ENCODE peak calls at places on chromosomes 16 and 17, in four cellular contexts. F is H1, W is GM12878, Z is SK-N-SH. U is an unnamed sample.

GRCh38 chr17:51120357-51120738 is 320 bp downstream of the SPAG9 start:
- DNase-seq in F (no peak), W (no peak), Z (peak; percentile 83), U (no peak)

GRCh38 chr16:69762843-69763556 is 868 bp downstream of the WWP2 start:
- DNase-seq in F (no peak), W (no peak), Z (no peak), U (peak; percentile 17)

GRCh38 chr17:57649191-57649590 is 95.9 kb downstream of the CCDC182 start:
- DNase-seq in F (no peak), W (no peak), Z (no peak), U (no peak)

GRCh38 chr17:2158011-2158410 is 103.1 kb downstream of the HIC1 start:
- DNase-seq in F (no peak), W (no peak), Z (no peak), U (no peak)

GRCh38 chr17:59516451-59516850 is 49.0 kb upstream of the DHX40 start:
- DNase-seq in F (no peak), W (no peak), Z (no peak), U (no peak)

GRCh38 chr16:2019500-2019899 is at the start of gene NPW:
- DNase-seq in F (peak; percentile 78), W (no peak), Z (peak; percentile 68), U (peak; percentile 41)

GRCh38 chr16:69481901-69482341 is 57.5 kb downstream of the CYB5B start:
- DNase-seq in F (no peak), W (no peak), Z (no peak), U (peak; percentile 33)

GRCh38 chr16:678858-679807 is 1.1 kb upstream of the STUB1 start:
- DNase-seq in F (peak; percentile 79), W (no peak), Z (peak; percentile 91), U (peak; percentile 88)

GRCh38 chr17:81646869-81647600 is 9.3 kb downstream of the PDE6G start:
- DNase-seq in F (no peak), W (no peak), Z (peak; percentile 49), U (peak; percentile 53)

GRCh38 chr17:77369544-77369971 is 228.8 kb downstream of the SEC14L1 start:
- DNase-seq in F (no peak), W (no peak), Z (no peak), U (peak; percentile 64)

GRCh38 chr17:77312061-77312684 is 171.4 kb downstream of the SEC14L1 start:
- DNase-seq in F (no peak), W (no peak), Z (peak; percentile 18), U (no peak)

GRCh38 chr17:37801131-37801530 is 56.3 kb upstream of the HNF1B start:
- DNase-seq in F (no peak), W (no peak), Z (no peak), U (no peak)

GRCh38 chr17:45857977-45858708 is 13.5 kb downstream of the SPPL2C start:
- DNase-seq in F (peak; percentile 70), W (no peak), Z (no peak), U (peak; percentile 55)

GRCh38 chr16:13919330-13919682 is 648 bp upstream of the ERCC4 start:
- DNase-seq in F (no peak), W (no peak), Z (peak; percentile 40), U (peak; percentile 57)

GRCh38 chr17:61616783-61617182 is 25.8 kb upstream of the NACA2 start:
- DNase-seq in F (no peak), W (no peak), Z (no peak), U (no peak)

GRCh38 chr16:87132361-87133014 is 184.7 kb downstream of the C16orf95 start:
- DNase-seq in F (no peak), W (no peak), Z (no peak), U (no peak)

GRCh38 chr17:10421211-10421610 is 539 bp downstream of the MYH8 start:
- DNase-seq in F (no peak), W (no peak), Z (no peak), U (no peak)

GRCh38 chr17:69857412-69857835 is 217.6 kb upstream of the KCNJ16 start:
- DNase-seq in F (no peak), W (no peak), Z (no peak), U (peak; percentile 79)

GRCh38 chr16:79525132-79525531 is 75.4 kb downstream of the MAF start:
- DNase-seq in F (no peak), W (no peak), Z (no peak), U (no peak)

GRCh38 chr17:61720016-61720795 is 129.2 kb upstream of the NACA2 start:
- DNase-seq in F (no peak), W (no peak), Z (no peak), U (no peak)

GRCh38 chr17:12983986-12984932 is 33.6 kb downstream of the ELAC2 start:
- DNase-seq in F (no peak), W (no peak), Z (no peak), U (no peak)

GRCh38 chr17:40124279-40125141 is 2.7 kb downstream of the MSL1 start:
- DNase-seq in F (no peak), W (no peak), Z (no peak), U (no peak)

GRCh38 chr17:47717261-47717697 is 15.8 kb upstream of the TBX21 start:
- DNase-seq in F (no peak), W (no peak), Z (peak; percentile 64), U (peak; percentile 34)

GRCh38 chr17:9350083-9350482 is 225.5 kb downstream of the STX8 start:
- DNase-seq in F (no peak), W (no peak), Z (no peak), U (no peak)

GRCh38 chr17:9342225-9342624 is 233.4 kb downstream of the STX8 start:
- DNase-seq in F (no peak), W (no peak), Z (no peak), U (no peak)

GRCh38 chr17:9343513-9343912 is 232.1 kb downstream of the STX8 start:
- DNase-seq in F (no peak), W (no peak), Z (peak; percentile 24), U (peak; percentile 6)

GRCh38 chr17:9346296-9346926 is 229.2 kb downstream of the STX8 start:
- DNase-seq in F (no peak), W (no peak), Z (no peak), U (no peak)
- TF ChIP-seq NRF1 in F (no peak), W (no peak), Z (no peak), U (no peak)

DNA sequence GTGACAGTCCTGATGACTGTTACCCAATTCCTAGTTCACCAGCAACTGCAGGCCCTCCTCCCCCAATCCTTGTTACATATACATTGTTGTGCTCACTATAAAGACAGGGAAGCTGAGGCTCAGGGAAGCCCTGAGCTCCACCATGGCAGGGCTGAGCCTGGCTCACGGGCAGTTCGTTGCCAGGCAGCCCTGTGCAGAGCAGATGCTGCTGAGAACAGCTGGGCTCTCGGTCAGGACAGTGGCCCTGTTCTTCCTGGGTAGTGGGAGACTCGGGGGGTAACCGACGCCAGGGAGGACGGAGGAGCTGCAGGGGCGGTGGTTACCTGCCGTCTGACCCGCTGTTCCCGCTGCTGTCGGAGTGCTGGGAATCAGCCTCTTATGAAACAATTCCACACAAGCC is 80.9 kb upstream of the ZNF469 start:
- DNase-seq in F (no peak), W (no peak), Z (no peak), U (no peak)
- H3K4me1 ChIP-seq in F (no peaks in the 10 kb centered on the region), W (no peaks in the 10 kb centered on the region), Z (peaks cover 29% of the 10 kb centered on the region), U (peaks cover 7% of the 10 kb centered on the region)

DNA sequence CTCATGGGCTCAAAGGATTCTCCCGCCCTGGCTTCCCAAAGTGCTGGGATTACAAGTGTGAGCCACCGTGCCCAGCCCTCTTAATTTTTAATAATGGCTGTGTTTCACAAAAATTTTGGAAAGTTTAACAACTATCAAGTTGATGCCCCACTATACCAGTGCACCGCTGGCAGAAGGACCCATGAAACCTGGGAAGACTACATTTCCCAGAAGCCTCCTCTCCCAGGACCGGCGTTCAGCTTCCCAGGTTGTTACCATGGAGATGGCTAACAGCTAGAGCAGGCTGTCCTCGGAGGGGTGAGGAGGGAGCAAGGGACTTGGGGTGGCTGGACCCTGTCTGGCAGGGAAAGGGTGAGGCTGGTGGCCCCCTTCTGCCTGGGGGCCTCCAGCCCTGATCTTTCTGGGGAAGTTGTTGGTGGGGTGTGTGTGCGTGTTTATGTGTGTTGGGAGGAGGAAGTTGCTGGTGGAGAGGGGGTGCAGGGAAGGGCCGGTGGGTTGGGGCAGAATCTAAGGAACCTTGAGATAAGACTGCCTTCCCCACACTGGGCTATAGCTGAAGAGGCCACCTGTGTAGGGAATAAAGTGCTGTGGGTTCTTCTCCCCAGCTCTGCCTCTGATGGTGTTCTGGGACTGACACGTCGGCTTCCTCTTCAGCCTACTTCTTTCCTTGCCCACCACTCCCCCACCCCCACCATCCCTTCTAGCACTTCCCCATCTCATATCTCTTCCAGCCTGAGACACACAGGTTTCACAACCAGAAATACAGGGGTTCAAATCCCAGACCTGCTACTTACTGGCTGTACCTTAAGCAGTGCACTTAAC is at the start of gene DRC7:
- DNase-seq in F (peak; percentile 64), W (no peak), Z (peak; percentile 90), U (peak; percentile 83)
- TF ChIP-seq GABPA in F (no peak), W (peak; percentile 79), Z (peak; percentile 78), U (peak; percentile 89)

DNA sequence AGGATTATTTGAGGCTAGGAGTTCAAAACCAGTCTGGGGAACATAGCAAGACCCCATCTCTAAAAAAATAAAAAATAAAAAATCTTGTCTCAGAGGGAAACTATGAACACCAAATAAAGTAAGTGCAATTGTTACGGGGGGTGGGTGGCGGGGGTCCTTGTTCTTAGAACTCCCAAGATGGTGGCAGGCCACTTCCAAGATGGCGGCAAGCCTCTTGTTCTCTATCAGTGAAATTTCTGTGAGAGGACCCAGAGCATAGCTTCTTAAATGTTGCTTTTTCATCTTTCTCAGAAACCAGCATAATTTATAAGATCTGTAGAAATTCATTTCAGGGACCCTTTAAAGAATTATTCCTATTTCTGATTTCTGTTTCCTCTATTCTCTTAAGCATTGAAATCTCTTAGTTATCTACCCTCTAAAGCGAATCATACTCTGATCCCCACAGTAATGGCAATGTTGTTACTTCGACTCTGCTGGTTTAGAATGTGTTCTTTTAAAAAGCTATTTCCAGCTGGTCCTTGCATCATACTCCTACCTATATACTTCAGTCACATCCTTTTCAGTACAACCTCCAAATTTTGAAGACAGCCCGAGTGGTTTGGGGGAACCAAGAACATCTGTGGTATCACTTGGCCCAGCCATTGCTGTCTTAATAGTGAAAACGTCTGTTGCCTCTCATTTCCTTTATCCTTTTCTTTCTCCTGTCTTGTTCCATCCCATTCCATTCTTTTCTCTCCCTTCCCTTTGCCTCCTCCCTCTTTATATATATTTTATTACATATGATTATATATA is 16.2 kb downstream of the RSPRY1 start:
- DNase-seq in F (no peak), W (no peak), Z (no peak), U (no peak)
- TF ChIP-seq NRF1 in F (no peak), W (no peak), Z (no peak), U (no peak)

DNA sequence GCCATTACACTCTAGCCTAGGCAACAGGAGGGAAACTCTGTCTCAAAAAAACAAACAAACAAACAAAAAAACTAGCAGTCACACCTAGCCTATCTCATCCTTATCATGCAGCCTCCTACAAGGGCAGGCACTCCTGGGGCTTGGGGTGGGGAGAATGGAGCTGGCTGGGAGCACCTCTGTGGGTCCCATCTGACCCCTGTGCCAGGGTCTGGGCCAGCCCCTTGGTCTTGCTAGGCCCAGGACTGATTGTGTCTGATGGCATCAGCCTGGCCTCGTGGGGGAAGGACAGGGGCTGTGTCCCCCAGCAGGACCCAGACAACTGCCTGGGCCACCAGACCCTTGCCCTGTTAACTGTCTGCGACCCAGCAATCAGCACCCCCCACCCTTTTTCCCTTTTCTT is 49.8 kb downstream of the SREBF1 start:
- DNase-seq in F (no peak), W (no peak), Z (no peak), U (no peak)
- H3K4me1 ChIP-seq in F (peaks cover 36% of the 10 kb centered on the region), W (peaks cover 8% of the 10 kb centered on the region), Z (peaks cover 38% of the 10 kb centered on the region), U (peaks cover 82% of the 10 kb centered on the region)

GRCh38 chr16:80803341-80804060 is 897 bp downstream of the CDYL2 start:
- DNase-seq in F (peak; percentile 81), W (no peak), Z (peak; percentile 66), U (peak; percentile 19)

GRCh38 chr16:80807916-80808315 is 3.5 kb upstream of the CDYL2 start:
- DNase-seq in F (no peak), W (no peak), Z (no peak), U (no peak)

GRCh38 chr16:80804451-80805383 is at the start of gene CDYL2:
- DNase-seq in F (peak; percentile 55), W (no peak), Z (peak; percentile 78), U (peak; percentile 62)

GRCh38 chr16:80804061-80804450 is 342 bp downstream of the CDYL2 start:
- DNase-seq in F (peak; percentile 65), W (no peak), Z (no peak), U (no peak)

GRCh38 chr16:80806957-80807356 is 2.6 kb upstream of the CDYL2 start:
- DNase-seq in F (no peak), W (no peak), Z (no peak), U (no peak)
- TF ChIP-seq GABPA in F (no peak), W (no peak), Z (no peak), U (no peak)

U was measured in K562.